ENCODE peak calls at places on chromosome 19, in ten cellular contexts. J, D, G, C, A, U, I, F, L and Y are unnamed samples.

GRCh38 chr19:49877879-49878743 is 609 bp downstream of the TBC1D17 start:
- DNase-seq in C (peak; percentile 95), U (peak; percentile 98), F (peak; percentile 99), J (peak; percentile 98), D (peak; percentile 98), G (peak; percentile 97), I (peak; percentile 99), L (peak; percentile 98), A (peak; percentile 95), Y (peak; percentile 95)

GRCh38 chr19:45568732-45569131 is 15.9 kb downstream of the OPA3 start:
- DNase-seq in D (peak; percentile 61), G (no peak), A (no peak), C (peak; percentile 72), F (no peak), L (peak; percentile 84), J (no peak), U (no peak), I (no peak), Y (peak; percentile 74)

GRCh38 chr19:55340784-55341147 is 1.1 kb downstream of the KMT5C start:
- DNase-seq in L (no peak), A (no peak), J (no peak), C (no peak), F (peak; percentile 47), D (peak; percentile 27), I (no peak), G (peak; percentile 41), U (no peak), Y (no peak)

GRCh38 chr19:291561-292280 is 518 bp upstream of the PLPP2 start:
- DNase-seq in A (no peak), D (no peak), F (peak; percentile 54), L (no peak), J (no peak), U (no peak), C (no peak), I (no peak), G (no peak), Y (no peak)

GRCh38 chr19:2905918-2906519 is 5.3 kb downstream of the ZNF57 start:
- DNase-seq in C (no peak), J (no peak), D (no peak), F (no peak), U (no peak), L (no peak), I (no peak), G (no peak), A (no peak), Y (no peak)

GRCh38 chr19:3065675-3066357 is 3.5 kb upstream of the TLE5 start:
- DNase-seq in L (no peak), I (no peak), A (no peak), U (no peak), C (no peak), J (no peak), G (no peak), D (no peak), F (no peak), Y (no peak)

GRCh38 chr19:2034729-2035589 is 16.1 kb downstream of the MKNK2 start:
- DNase-seq in C (no peak), G (peak; percentile 43), I (peak; percentile 49), J (peak; percentile 72), A (peak; percentile 33), L (peak; percentile 56), F (peak; percentile 99), U (peak; percentile 53), D (peak; percentile 28), Y (no peak)

GRCh38 chr19:46495789-46496099 is at the start of gene PNMA8B:
- DNase-seq in D (peak; percentile 67), I (peak; percentile 72), U (no peak), C (no peak), J (peak; percentile 91), A (no peak), F (peak; percentile 97), L (peak; percentile 26), G (peak; percentile 85), Y (no peak)

GRCh38 chr19:7534531-7534980 is 961 bp upstream of the PNPLA6 start:
- DNase-seq in C (peak; percentile 78), F (peak; percentile 74), L (peak; percentile 60), G (peak; percentile 59), I (no peak), U (no peak), J (no peak), D (peak; percentile 98), A (no peak), Y (peak; percentile 21)

GRCh38 chr19:45103625-45104319 is 10.8 kb downstream of the PPP1R37 start:
- DNase-seq in F (no peak), U (no peak), J (no peak), D (no peak), L (no peak), C (no peak), I (peak; percentile 29), G (no peak), A (no peak), Y (no peak)

GRCh38 chr19:17522988-17523872 is 11.8 kb downstream of the PGLS start:
- DNase-seq in L (no peak), D (no peak), F (no peak), J (no peak), I (peak; percentile 41), G (no peak), C (no peak), U (no peak), A (peak; percentile 25), Y (no peak)

GRCh38 chr19:48548253-48548911 is 3.6 kb upstream of the SULT2B1 start:
- DNase-seq in G (no peak), C (no peak), L (no peak), F (no peak), U (no peak), A (no peak), D (no peak), I (no peak), J (no peak), Y (no peak)

GRCh38 chr19:14562660-14563589 is 8.9 kb downstream of the NDUFB7 start:
- DNase-seq in F (peak; percentile 53), L (no peak), C (no peak), D (no peak), J (no peak), U (no peak), A (no peak), I (peak; percentile 22), G (no peak), Y (no peak)

GRCh38 chr19:12918253-12918652 is 840 bp downstream of the SYCE2 start:
- DNase-seq in I (no peak), J (no peak), G (no peak), D (no peak), A (no peak), U (no peak), L (no peak), F (no peak), C (no peak), Y (no peak)

GRCh38 chr19:10891360-10892108 is 20.2 kb downstream of the CARM1 start:
- DNase-seq in C (no peak), I (peak; percentile 42), D (no peak), U (no peak), J (no peak), L (no peak), F (no peak), G (no peak), A (no peak), Y (no peak)

GRCh38 chr19:48887861-48888612 is 10.5 kb downstream of the TULP2 start:
- DNase-seq in D (no peak), G (no peak), U (no peak), C (peak; percentile 21), A (no peak), F (peak; percentile 46), L (no peak), J (no peak), I (no peak), Y (no peak)

GRCh38 chr19:13012690-13013608 is 17.7 kb downstream of the NFIX start:
- DNase-seq in U (peak; percentile 65), D (peak; percentile 57), A (no peak), C (peak; percentile 65), L (peak; percentile 76), F (peak; percentile 44), G (no peak), J (no peak), I (peak; percentile 57), Y (no peak)

GRCh38 chr19:45172611-45173208 is 5.3 kb downstream of the TRAPPC6A start:
- DNase-seq in J (no peak), A (no peak), U (no peak), G (no peak), F (no peak), I (no peak), C (no peak), L (no peak), D (no peak), Y (no peak)

GRCh38 chr19:38674388-38675133 is 27.1 kb downstream of the ACTN4 start:
- DNase-seq in D (peak; percentile 68), I (no peak), U (no peak), L (peak; percentile 44), C (no peak), F (no peak), A (no peak), J (no peak), G (no peak), Y (no peak)